ENCODE peak calls at places on chromosomes 5 and 9, in five cellular contexts. V is naive B cell, P is mucosa of gallbladder, F is cardiac fibroblast, B is DMS53. I is an unnamed sample.

GRCh38 chr9:134554750-134555655 is 86.6 kb upstream of the COL5A1 start:
- DNase-seq in V (no peak), P (no peak), F (no peak), B (no peak), I (no peak)

GRCh38 chr5:150945501-150945900 is 40.7 kb upstream of the ZNF300 start:
- DNase-seq in V (no peak), P (no peak), F (peak), B (no peak), I (no peak)

GRCh38 chr9:133135193-133135745 is 14.2 kb upstream of the RALGDS start:
- DNase-seq in V (no peak), P (peak), F (peak), B (peak), I (peak)

GRCh38 chr5:67249590-67249895 is 52.9 kb upstream of the CD180 start:
- DNase-seq in V (no peak), P (no peak), F (no peak), B (peak), I (no peak)

GRCh38 chr5:128304791-128305190 is 221.2 kb downstream of the SLC12A2 start:
- DNase-seq in V (no peak), P (no peak), F (peak), B (no peak), I (no peak)

GRCh38 chr5:57658009-57658408 is 175.4 kb upstream of the ACTBL2 start:
- DNase-seq in V (no peak), P (no peak), F (no peak), B (no peak), I (no peak)

GRCh38 chr5:17187401-17187800 is 30.0 kb upstream of the BASP1 start:
- DNase-seq in V (no peak), P (no peak), F (peak), B (no peak), I (no peak)

GRCh38 chr9:114025760-114026159 is 52.3 kb downstream of the AMBP start:
- DNase-seq in V (no peak), P (peak), F (no peak), B (no peak), I (peak)

GRCh38 chr9:110923601-110924000 is 114.7 kb downstream of the LPAR1 start:
- DNase-seq in V (no peak), P (no peak), F (peak), B (no peak), I (no peak)

GRCh38 chr9:128102861-128103588 is 24.5 kb downstream of the PTGES2 start:
- DNase-seq in V (no peak), P (peak), F (no peak), B (peak), I (no peak)

GRCh38 chr9:126317513-126317912 is 9.1 kb upstream of the MVB12B start:
- DNase-seq in V (peak), P (no peak), F (peak), B (peak), I (peak)

GRCh38 chr9:79195904-79196303 is 375.9 kb upstream of the TLE4 start:
- DNase-seq in V (no peak), P (no peak), F (peak), B (no peak), I (no peak)

GRCh38 chr9:127446720-127447415 is 4.3 kb downstream of the RPL12 start:
- DNase-seq in V (no peak), P (no peak), F (no peak), B (peak), I (no peak)

GRCh38 chr5:18197734-18198133 is 563.5 kb downstream of the TAF11L14 start:
- DNase-seq in V (no peak), P (no peak), F (no peak), B (no peak), I (no peak)

GRCh38 chr5:77087484-77088291 is 603 bp upstream of the ZBED3 start:
- DNase-seq in V (no peak), P (peak), F (no peak), B (no peak), I (no peak)